ENCODE peak calls at places on chromosomes 12 and 14, in nine cellular contexts. K is EH; F is fibroblast of gingiva; O is stimulated activated CD4-positive, alpha-beta T cell treated with anti-CD3 and anti-CD28 coated beads, Interleukin-4, amount 100 ng/mL, for 24 hours; G is ecto neural progenitor cell; B is activated effector memory CD4-positive, alpha-beta T cell treated with Interleukin-2 at 50 U/mL for 16 hours; V is GM23248; N is SHP77; D is BE2C. A is an unnamed sample.
A peak's percentile ranks its signal among the peaks of the same experiment; 100 is the strongest.

GRCh38 chr14:69694730-69695663 is 71.9 kb upstream of the SRSF5 start:
- DNase-seq in O (no peak), F (no peak), G (no peak), D (no peak), V (peak; percentile 72), B (no peak), K (no peak), N (no peak), A (no peak)

GRCh38 chr12:3342051-3342450 is 149.0 kb upstream of the PRMT8 start:
- DNase-seq in D (peak; percentile 57), G (peak; percentile 80), V (peak; percentile 45), F (peak; percentile 17), N (peak; percentile 47), B (no peak), O (no peak), K (peak; percentile 47), A (no peak)

GRCh38 chr12:123364532-123365140 is at the start of gene SBNO1:
- DNase-seq in K (peak; percentile 89), B (peak; percentile 87), F (peak; percentile 85), G (no peak), O (peak; percentile 89), N (peak; percentile 84), D (peak; percentile 92), V (peak; percentile 97), A (peak; percentile 94)

GRCh38 chr14:33765251-33765650 is 185.6 kb downstream of the EGLN3 start:
- DNase-seq in V (no peak), G (peak; percentile 84), N (no peak), K (no peak), F (no peak), D (peak; percentile 82), O (no peak), B (no peak), A (no peak)

GRCh38 chr14:88838015-88838414 is 13.6 kb downstream of the TTC8 start:
- DNase-seq in G (no peak), O (no peak), F (no peak), B (no peak), N (no peak), V (no peak), K (no peak), D (no peak), A (no peak)

GRCh38 chr14:75132374-75133086 is 5.7 kb upstream of the NEK9 start:
- DNase-seq in K (peak; percentile 79), F (peak; percentile 75), N (peak; percentile 56), V (peak; percentile 78), B (no peak), G (peak; percentile 56), D (peak; percentile 45), O (peak; percentile 69), A (peak; percentile 38)

GRCh38 chr14:99241314-99242035 is 30.5 kb downstream of the BCL11B start:
- DNase-seq in D (no peak), V (no peak), O (no peak), B (no peak), F (no peak), K (no peak), N (no peak), G (no peak), A (no peak)

GRCh38 chr14:24131549-24131966 is 1.1 kb downstream of the FITM1 start:
- DNase-seq in K (no peak), G (no peak), F (no peak), V (no peak), D (no peak), N (no peak), O (no peak), B (no peak), A (no peak)

GRCh38 chr12:12776261-12776660 is 9.2 kb upstream of the APOLD1 start:
- DNase-seq in N (no peak), D (peak; percentile 14), F (no peak), V (no peak), G (no peak), K (no peak), O (no peak), B (no peak), A (no peak)

GRCh38 chr14:32565256-32565655 is 236.2 kb downstream of the AKAP6 start:
- DNase-seq in G (no peak), B (no peak), K (peak; percentile 30), O (no peak), F (no peak), V (no peak), N (peak; percentile 32), D (no peak), A (no peak)

GRCh38 chr14:56959869-56960268 is 149.6 kb upstream of the OTX2 start:
- DNase-seq in O (no peak), V (no peak), F (no peak), B (no peak), D (no peak), N (no peak), K (no peak), G (no peak), A (no peak)

GRCh38 chr12:76957306-76957705 is 78.5 kb upstream of the CSRP2 start:
- DNase-seq in N (no peak), G (no peak), K (no peak), O (no peak), F (no peak), B (no peak), V (no peak), D (no peak), A (no peak)

GRCh38 chr14:92922883-92923743 is at the start of gene CHGA:
- DNase-seq in V (peak; percentile 47), N (peak; percentile 69), K (peak; percentile 54), B (peak; percentile 27), G (peak; percentile 90), D (peak; percentile 92), F (peak; percentile 13), O (peak; percentile 40), A (no peak)

GRCh38 chr12:6667559-6668210 is 4.8 kb upstream of the ING4 start:
- DNase-seq in D (no peak), O (no peak), G (no peak), V (peak; percentile 3), F (no peak), B (no peak), K (no peak), N (no peak), A (no peak)

GRCh38 chr14:54662491-54663116 is 95.7 kb downstream of the SAMD4A start:
- DNase-seq in B (no peak), D (no peak), G (no peak), F (no peak), O (no peak), N (no peak), K (no peak), V (no peak), A (no peak)

GRCh38 chr12:12282761-12283160 is 15.9 kb upstream of the LRP6 start:
- DNase-seq in N (no peak), V (peak; percentile 74), G (no peak), K (peak; percentile 87), B (no peak), O (no peak), F (no peak), D (no peak), A (no peak)

GRCh38 chr14:91337699-91338335 is 79.8 kb downstream of the CCDC88C start:
- DNase-seq in B (no peak), V (no peak), D (no peak), F (no peak), N (no peak), G (no peak), O (no peak), K (no peak), A (no peak)

GRCh38 chr14:100192250-100192671 is 32.8 kb upstream of the DEGS2 start:
- DNase-seq in F (no peak), O (no peak), K (no peak), B (no peak), V (no peak), G (no peak), N (no peak), D (no peak), A (no peak)

GRCh38 chr12:26833692-26834168 is 736 bp upstream of the ITPR2 start:
- DNase-seq in D (no peak), B (peak; percentile 20), V (peak; percentile 52), G (peak; percentile 79), N (peak; percentile 34), K (peak; percentile 21), O (peak; percentile 34), F (peak; percentile 16), A (peak; percentile 71)

GRCh38 chr12:110100315-110100970 is 23.7 kb upstream of the IFT81 start:
- DNase-seq in O (peak; percentile 70), G (peak; percentile 82), D (peak; percentile 70), K (peak; percentile 78), F (peak; percentile 61), B (peak; percentile 20), V (peak; percentile 74), N (peak; percentile 60), A (peak; percentile 78)

GRCh38 chr12:49888461-49889151 is 15.1 kb downstream of the FAIM2 start:
- DNase-seq in N (no peak), O (no peak), V (no peak), K (no peak), D (peak; percentile 7), B (peak; percentile 2), G (no peak), F (no peak), A (no peak)

A was measured in tibial artery.